ENCODE peak calls at places on chromosomes 12 and 14, in four cellular contexts. G is CMK, X is A172, W is GM06990. M is an unnamed sample.

GRCh38 chr12:110811972-110812371 is 34.8 kb upstream of the CCDC63 start:
- DNase-seq in G (no peak), X (no peak), W (no peak), M (no peak)

GRCh38 chr12:52434760-52435530 is 774 bp upstream of the KRT75 start:
- DNase-seq in G (no peak), X (peak), W (no peak), M (no peak)

GRCh38 chr14:47675489-47676300 is at the start of gene MDGA2:
- DNase-seq in G (no peak), X (no peak), W (no peak), M (no peak)

GRCh38 chr12:85725991-85726390 is 110.2 kb downstream of the RASSF9 start:
- DNase-seq in G (no peak), X (no peak), W (no peak), M (no peak)

GRCh38 chr14:69004731-69005431 is 25.8 kb upstream of the ACTN1 start:
- DNase-seq in G (no peak), X (no peak), W (no peak), M (no peak)

GRCh38 chr12:113097716-113098427 is 37.7 kb downstream of the RASAL1 start:
- DNase-seq in G (no peak), X (peak), W (no peak), M (no peak)

GRCh38 chr12:1306096-1306495 is 288.3 kb downstream of the FBXL14 start:
- DNase-seq in G (no peak), X (no peak), W (no peak), M (no peak)

GRCh38 chr12:32566663-32567634 is 112.2 kb upstream of the DNM1L start:
- DNase-seq in G (no peak), X (no peak), W (no peak), M (no peak)

GRCh38 chr14:67566908-67567307 is 33.2 kb downstream of the PIGH start:
- DNase-seq in G (no peak), X (no peak), W (no peak), M (no peak)

GRCh38 chr14:56487090-56487667 is 92.4 kb upstream of the TMEM260 start:
- DNase-seq in G (no peak), X (peak), W (no peak), M (no peak)

GRCh38 chr12:79601908-79602307 is 88.9 kb downstream of the PAWR start:
- DNase-seq in G (no peak), X (no peak), W (no peak), M (no peak)

GRCh38 chr12:26735249-26735639 is 97.8 kb downstream of the ITPR2 start:
- DNase-seq in G (no peak), X (no peak), W (no peak), M (no peak)

GRCh38 chr14:23237772-23238594 is at the start of gene RNF212B:
- DNase-seq in G (peak), X (peak), W (peak), M (peak)

GRCh38 chr12:100797246-100797645 is 2.7 kb downstream of the ANO4 start:
- DNase-seq in G (no peak), X (no peak), W (no peak), M (no peak)

GRCh38 chr12:3049596-3050314 is 27.4 kb upstream of the TSPAN9 start:
- DNase-seq in G (no peak), X (no peak), W (no peak), M (no peak)

M was measured in GM12865.